ENCODE peak calls at places on chromosomes 4 and X, in five cellular contexts. One of them, this sample, is unnamed.

GRCh38 chr4:181821039-181822004 is 421.9 kb upstream of the TENM3 start:
- DNase-seq in A549: no peak
- DNase-seq in iris pigment epithelial cell: peak; percentile 61
- DNase-seq in left lung: no peak
- DNase-seq in GM04504: no peak
- DNase-seq in this sample: no peak

GRCh38 chr4:3660086-3660927 is 105.9 kb upstream of the ADRA2C start:
- DNase-seq in A549: no peak
- DNase-seq in iris pigment epithelial cell: no peak
- DNase-seq in left lung: no peak
- DNase-seq in GM04504: no peak
- DNase-seq in this sample: no peak

GRCh38 chrX:115324194-115324593 is 34.7 kb downstream of the LUZP4 start:
- DNase-seq in A549: no peak
- DNase-seq in iris pigment epithelial cell: peak; percentile 22
- DNase-seq in left lung: peak; percentile 39
- DNase-seq in GM04504: no peak
- DNase-seq in this sample: no peak

GRCh38 chr4:145230726-145231125 is 50.3 kb upstream of the OTUD4 start:
- DNase-seq in A549: no peak
- DNase-seq in iris pigment epithelial cell: peak; percentile 40
- DNase-seq in left lung: no peak
- DNase-seq in GM04504: peak; percentile 52
- DNase-seq in this sample: no peak

GRCh38 chr4:75490155-75490554 is 24.0 kb downstream of the RCHY1 start:
- DNase-seq in A549: no peak
- DNase-seq in iris pigment epithelial cell: peak; percentile 45
- DNase-seq in left lung: no peak
- DNase-seq in GM04504: no peak
- DNase-seq in this sample: no peak

GRCh38 chrX:135707880-135708279 is 5.6 kb upstream of the CT45A1 start:
- DNase-seq in A549: peak; percentile 8
- DNase-seq in iris pigment epithelial cell: no peak
- DNase-seq in left lung: no peak
- DNase-seq in GM04504: no peak
- DNase-seq in this sample: peak; percentile 32

GRCh38 chrX:45527834-45528233 is 327.2 kb upstream of the DIPK2B start:
- DNase-seq in A549: no peak
- DNase-seq in iris pigment epithelial cell: peak; percentile 25
- DNase-seq in left lung: no peak
- DNase-seq in GM04504: no peak
- DNase-seq in this sample: no peak

GRCh38 chr4:1090465-1091440 is 22.6 kb downstream of the RNF212 start:
- DNase-seq in A549: no peak
- DNase-seq in iris pigment epithelial cell: no peak
- DNase-seq in left lung: no peak
- DNase-seq in GM04504: no peak
- DNase-seq in this sample: no peak

GRCh38 chr4:138473339-138473738 is 231.2 kb upstream of the SLC7A11 start:
- DNase-seq in A549: no peak
- DNase-seq in iris pigment epithelial cell: no peak
- DNase-seq in left lung: no peak
- DNase-seq in GM04504: no peak
- DNase-seq in this sample: no peak

GRCh38 chr4:3759236-3759635 is 6.9 kb upstream of the ADRA2C start:
- DNase-seq in A549: no peak
- DNase-seq in iris pigment epithelial cell: no peak
- DNase-seq in left lung: no peak
- DNase-seq in GM04504: no peak
- DNase-seq in this sample: no peak

GRCh38 chr4:55736605-55737183 is 82.9 kb upstream of the EXOC1L start:
- DNase-seq in A549: no peak
- DNase-seq in iris pigment epithelial cell: no peak
- DNase-seq in left lung: no peak
- DNase-seq in GM04504: no peak
- DNase-seq in this sample: no peak

GRCh38 chr4:77629885-77630284 is 24.3 kb downstream of the CXCL13 start:
- DNase-seq in A549: no peak
- DNase-seq in iris pigment epithelial cell: no peak
- DNase-seq in left lung: no peak
- DNase-seq in GM04504: no peak
- DNase-seq in this sample: peak; percentile 19

GRCh38 chr4:77225022-77225421 is 68.0 kb downstream of the CCNG2 start:
- DNase-seq in A549: no peak
- DNase-seq in iris pigment epithelial cell: no peak
- DNase-seq in left lung: no peak
- DNase-seq in GM04504: no peak
- DNase-seq in this sample: no peak

GRCh38 chr4:119135721-119136121 is at the start of gene MYOZ2:
- DNase-seq in A549: no peak
- DNase-seq in iris pigment epithelial cell: no peak
- DNase-seq in left lung: no peak
- DNase-seq in GM04504: no peak
- DNase-seq in this sample: no peak

GRCh38 chr4:869776-870175 is 43.8 kb upstream of the CPLX1 start:
- DNase-seq in A549: no peak
- DNase-seq in iris pigment epithelial cell: no peak
- DNase-seq in left lung: no peak
- DNase-seq in GM04504: no peak
- DNase-seq in this sample: no peak

GRCh38 chr4:5770051-5770450 is 59.0 kb downstream of the EVC start:
- DNase-seq in A549: no peak
- DNase-seq in iris pigment epithelial cell: no peak
- DNase-seq in left lung: no peak
- DNase-seq in GM04504: no peak
- DNase-seq in this sample: no peak

GRCh38 chrX:116499780-116500179 is 37.0 kb upstream of the CT83 start:
- DNase-seq in A549: no peak
- DNase-seq in iris pigment epithelial cell: peak; percentile 74
- DNase-seq in left lung: no peak
- DNase-seq in GM04504: no peak
- DNase-seq in this sample: no peak

GRCh38 chrX:70096052-70096451 is 33.8 kb downstream of the OTUD6A start:
- DNase-seq in A549: no peak
- DNase-seq in iris pigment epithelial cell: peak; percentile 17
- DNase-seq in left lung: no peak
- DNase-seq in GM04504: no peak
- DNase-seq in this sample: no peak

GRCh38 chrX:8520791-8521190 is 56.2 kb downstream of the VCX3B start:
- DNase-seq in A549: no peak
- DNase-seq in iris pigment epithelial cell: no peak
- DNase-seq in left lung: no peak
- DNase-seq in GM04504: no peak
- DNase-seq in this sample: no peak

GRCh38 chrX:119684916-119685224 is 8.1 kb downstream of the SEPTIN6 start:
- DNase-seq in A549: no peak
- DNase-seq in iris pigment epithelial cell: no peak
- DNase-seq in left lung: no peak
- DNase-seq in GM04504: no peak
- DNase-seq in this sample: no peak

GRCh38 chr4:2671267-2671895 is 84.8 kb downstream of the TNIP2 start:
- DNase-seq in A549: no peak
- DNase-seq in iris pigment epithelial cell: no peak
- DNase-seq in left lung: no peak
- DNase-seq in GM04504: no peak
- DNase-seq in this sample: no peak

GRCh38 chrX:51569561-51569960 is 49.2 kb downstream of the CENPVL3 start:
- DNase-seq in A549: no peak
- DNase-seq in iris pigment epithelial cell: peak; percentile 2
- DNase-seq in left lung: no peak
- DNase-seq in GM04504: no peak
- DNase-seq in this sample: no peak

GRCh38 chrX:129403974-129404669 is 119.2 kb downstream of the SMARCA1 start:
- DNase-seq in A549: no peak
- DNase-seq in iris pigment epithelial cell: no peak
- DNase-seq in left lung: no peak
- DNase-seq in GM04504: no peak
- DNase-seq in this sample: no peak

GRCh38 chrX:70196961-70197805 is 19.9 kb downstream of the DGAT2L6 start:
- DNase-seq in A549: peak; percentile 42
- DNase-seq in iris pigment epithelial cell: peak; percentile 55
- DNase-seq in left lung: no peak
- DNase-seq in GM04504: peak; percentile 21
- DNase-seq in this sample: peak; percentile 56

GRCh38 chrX:68903111-68903510 is 74.3 kb downstream of the EFNB1 start:
- DNase-seq in A549: no peak
- DNase-seq in iris pigment epithelial cell: no peak
- DNase-seq in left lung: no peak
- DNase-seq in GM04504: no peak
- DNase-seq in this sample: no peak

GRCh38 chr4:6740347-6740746 is 24.4 kb downstream of the BLOC1S4 start:
- DNase-seq in A549: no peak
- DNase-seq in iris pigment epithelial cell: no peak
- DNase-seq in left lung: no peak
- DNase-seq in GM04504: no peak
- DNase-seq in this sample: no peak

GRCh38 chr4:173294444-173294843 is 39.7 kb downstream of the HMGB2 start:
- DNase-seq in A549: no peak
- DNase-seq in iris pigment epithelial cell: no peak
- DNase-seq in left lung: no peak
- DNase-seq in GM04504: no peak
- DNase-seq in this sample: no peak